ENCODE peak calls at places on chromosomes 11 and 22, in five cellular contexts. O is pancreas, C is HFF-Myc, F is epithelial cell of esophagus, X is cardiac fibroblast. A is an unnamed sample.

GRCh38 chr22:47739216-47739615 is 976.8 kb downstream of the TBC1D22A start:
- DNase-seq in O (no peak), C (no peak), F (no peak), X (no peak), A (no peak)

GRCh38 chr11:7903940-7904339 is 27.1 kb downstream of the OR10A6 start:
- DNase-seq in O (no peak), C (no peak), F (no peak), X (no peak), A (peak; percentile 31)

GRCh38 chr11:46570790-46571398 is 22.9 kb downstream of the AMBRA1 start:
- DNase-seq in O (no peak), C (no peak), F (no peak), X (no peak), A (no peak)

GRCh38 chr11:119352857-119353260 is 6.4 kb upstream of the MFRP start:
- DNase-seq in O (peak; percentile 77), C (no peak), F (no peak), X (peak; percentile 20), A (peak; percentile 35)

GRCh38 chr22:28943501-28943879 is 60.1 kb downstream of the ZNRF3 start:
- DNase-seq in O (no peak), C (no peak), F (no peak), X (no peak), A (no peak)

GRCh38 chr11:118100691-118101232 is 14.0 kb upstream of the SMIM35 start:
- DNase-seq in O (no peak), C (no peak), F (no peak), X (no peak), A (no peak)

GRCh38 chr11:67345949-67346819 is 7.2 kb downstream of the POLD4 start:
- DNase-seq in O (no peak), C (no peak), F (peak; percentile 96), X (peak; percentile 82), A (no peak)

GRCh38 chr22:32480238-32480637 is 5.6 kb downstream of the FBXO7 start:
- DNase-seq in O (no peak), C (no peak), F (no peak), X (no peak), A (no peak)

GRCh38 chr11:66051371-66051765 is 796 bp upstream of the SF3B2 start:
- DNase-seq in O (no peak), C (no peak), F (no peak), X (no peak), A (no peak)

GRCh38 chr11:316031-316701 is 2.3 kb downstream of the IFITM1 start:
- DNase-seq in O (peak; percentile 33), C (no peak), F (no peak), X (peak; percentile 12), A (no peak)

GRCh38 chr11:67053896-67054850 is 2.5 kb upstream of the RHOD start:
- DNase-seq in O (peak; percentile 61), C (no peak), F (peak; percentile 77), X (peak; percentile 87), A (no peak)

GRCh38 chr11:27485930-27486773 is 13.6 kb upstream of the LGR4 start:
- DNase-seq in O (no peak), C (peak; percentile 52), F (peak; percentile 64), X (peak; percentile 80), A (peak; percentile 84)

GRCh38 chr11:34616830-34617504 is 3.9 kb upstream of the EHF start:
- DNase-seq in O (peak; percentile 50), C (no peak), F (no peak), X (no peak), A (no peak)

GRCh38 chr11:118820412-118821357 is 29.7 kb upstream of the DDX6 start:
- DNase-seq in O (peak; percentile 77), C (no peak), F (peak; percentile 26), X (no peak), A (peak; percentile 91)

GRCh38 chr22:46147061-46147460 is 3.3 kb upstream of the PPARA start:
- DNase-seq in O (peak; percentile 17), C (no peak), F (no peak), X (no peak), A (no peak)

GRCh38 chr11:107092667-107093066 is 74.4 kb upstream of the GUCY1A2 start:
- DNase-seq in O (no peak), C (no peak), F (no peak), X (no peak), A (no peak)

GRCh38 chr22:30127749-30128166 is 47.5 kb downstream of the HORMAD2 start:
- DNase-seq in O (no peak), C (no peak), F (no peak), X (peak; percentile 86), A (no peak)

GRCh38 chr22:39839917-39840510 is 53.5 kb downstream of the ENTHD1 start:
- DNase-seq in O (no peak), C (no peak), F (no peak), X (no peak), A (no peak)

GRCh38 chr11:120719348-120719747 is 207.8 kb downstream of the GRIK4 start:
- DNase-seq in O (no peak), C (no peak), F (peak; percentile 36), X (no peak), A (no peak)

GRCh38 chr11:96763244-96763643 is 373.4 kb downstream of the JRKL start:
- DNase-seq in O (no peak), C (no peak), F (peak; percentile 42), X (no peak), A (no peak)

GRCh38 chr11:48154162-48154561 is 62.4 kb upstream of the OR4B1 start:
- DNase-seq in O (no peak), C (no peak), F (peak; percentile 70), X (peak; percentile 85), A (no peak)

DNA sequence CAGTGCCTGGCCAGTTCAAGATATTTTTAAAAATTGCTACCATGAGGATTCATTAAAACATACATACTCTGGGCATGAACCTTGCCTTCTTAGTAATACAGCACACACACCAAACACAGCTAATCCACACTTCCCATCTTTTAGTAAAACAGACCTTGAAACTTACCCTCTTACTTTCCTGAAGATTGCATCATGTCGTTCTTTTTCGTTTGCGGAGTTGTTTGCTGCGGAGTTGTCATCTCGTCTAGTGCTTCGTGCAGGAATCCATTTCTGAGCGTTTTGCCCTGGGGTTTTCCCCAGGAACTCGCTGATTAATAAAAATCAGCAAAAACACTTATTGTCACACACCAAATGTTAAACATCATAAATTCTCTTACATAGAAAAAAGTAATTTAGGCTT is 3.0 kb downstream of the EIF4G2 start:
- DNase-seq in O (no peak), C (no peak), F (no peak), X (no peak), A (no peak)
- H3K4me3 ChIP-seq in O (no peak overlapping the region), C (peak overlapping the region; percentile 95), F (peak overlapping the region; percentile 97), X (no peak overlapping the region), A (no peak overlapping the region)

GRCh38 chr11:69684651-69685050 is 9.5 kb upstream of the LTO1 start:
- DNase-seq in O (no peak), C (no peak), F (no peak), X (no peak), A (no peak)

GRCh38 chr11:69682681-69683326 is 7.7 kb upstream of the LTO1 start:
- DNase-seq in O (no peak), C (no peak), F (no peak), X (no peak), A (no peak)

GRCh38 chr11:69685348-69685747 is 10.2 kb upstream of the LTO1 start:
- DNase-seq in O (no peak), C (no peak), F (no peak), X (no peak), A (no peak)

GRCh38 chr11:69682221-69682620 is 7.1 kb upstream of the LTO1 start:
- DNase-seq in O (no peak), C (no peak), F (no peak), X (no peak), A (no peak)

GRCh38 chr11:69683764-69684333 is 8.7 kb upstream of the LTO1 start:
- DNase-seq in O (no peak), C (no peak), F (peak; percentile 46), X (peak; percentile 20), A (no peak)
- TF ChIP-seq CTCF in O (no peak), C (peak; percentile 52), F (peak; percentile 56), X (peak; percentile 56), A (no peak)

DNA sequence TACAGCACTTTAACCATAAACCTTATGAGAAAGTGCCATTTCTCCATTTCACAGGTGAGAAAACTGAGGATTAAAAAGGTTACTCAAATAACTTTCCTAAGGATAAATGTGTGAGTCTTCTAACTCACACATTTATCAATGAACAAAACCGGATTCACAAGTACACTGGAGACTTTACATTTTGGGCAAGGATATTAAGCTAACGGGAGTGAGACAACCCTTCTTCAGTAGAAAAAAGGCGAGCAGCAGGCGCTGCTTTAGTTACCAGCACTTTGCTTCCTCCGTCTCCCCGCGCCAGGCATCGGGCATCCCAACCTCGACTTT is 356 bp upstream of the TTC12 start:
- DNase-seq in O (no peak), C (no peak), F (no peak), X (no peak), A (no peak)
- H3K4me3 ChIP-seq in O (peak overlapping the region; percentile 78), C (peak overlapping the region; percentile 71), F (peak overlapping the region; percentile 83), X (peak overlapping the region; percentile 27), A (no peak overlapping the region)

GRCh38 chr11:123559418-123559817 is 95.0 kb downstream of the SCN3B start:
- DNase-seq in O (no peak), C (no peak), F (no peak), X (peak; percentile 31), A (no peak)
- TF ChIP-seq CTCF in O (no peak), C (peak; percentile 6), F (no peak), X (peak; percentile 35), A (no peak)

GRCh38 chr11:57460017-57460755 is at the start of gene RTN4RL2:
- DNase-seq in O (peak; percentile 36), C (no peak), F (no peak), X (peak; percentile 32), A (no peak)

GRCh38 chr11:57459112-57460016 is 964 bp upstream of the RTN4RL2 start:
- DNase-seq in O (no peak), C (no peak), F (peak; percentile 38), X (no peak), A (no peak)

GRCh38 chr11:57462597-57462996 is 2.3 kb downstream of the RTN4RL2 start:
- DNase-seq in O (no peak), C (no peak), F (no peak), X (no peak), A (no peak)

GRCh38 chr11:57461841-57462489 is 1.6 kb downstream of the RTN4RL2 start:
- DNase-seq in O (no peak), C (no peak), F (no peak), X (no peak), A (no peak)

GRCh38 chr11:57460756-57461749 is 725 bp downstream of the RTN4RL2 start:
- DNase-seq in O (no peak), C (no peak), F (no peak), X (no peak), A (peak; percentile 25)
- H3K4me3 ChIP-seq in O (peak overlapping the region; percentile 52), C (no peak overlapping the region), F (no peak overlapping the region), X (peak overlapping the region; percentile 45), A (no peak overlapping the region)